ENCODE peak calls at places on chromosomes 5 and 9, in four cellular contexts. U, E, Y and M are unnamed samples. For H3K4me1, the result is how much of the 10 kb centered on the place peaks cover.

GRCh38 chr5:119302916-119303897 is 52.6 kb upstream of the TNFAIP8 start:
- DNase-seq in U (peak), E (no peak), Y (no peak), M (no peak)

GRCh38 chr9:36560813-36561212 is 11.9 kb upstream of the MELK start:
- DNase-seq in U (peak), E (no peak), Y (no peak), M (no peak)

GRCh38 chr9:74742176-74742575 is 145.5 kb downstream of the TRPM6 start:
- DNase-seq in U (no peak), E (no peak), Y (no peak), M (no peak)

GRCh38 chr5:40682431-40683017 is 2.8 kb downstream of the PTGER4 start:
- DNase-seq in U (no peak), E (no peak), Y (no peak), M (no peak)

GRCh38 chr5:172868924-172869565 is 35.0 kb downstream of the ERGIC1 start:
- DNase-seq in U (no peak), E (peak), Y (no peak), M (no peak)

GRCh38 chr5:127089206-127089605 is 15.9 kb upstream of the C5orf63 start:
- DNase-seq in U (no peak), E (no peak), Y (no peak), M (peak)

GRCh38 chr9:132800038-132800648 is 77.9 kb downstream of the AK8 start:
- DNase-seq in U (peak), E (peak), Y (peak), M (peak)

GRCh38 chr5:172841258-172841657 is 7.2 kb downstream of the ERGIC1 start:
- DNase-seq in U (no peak), E (no peak), Y (no peak), M (no peak)

GRCh38 chr9:82882744-82883143 is 180.2 kb downstream of the RASEF start:
- DNase-seq in U (peak), E (no peak), Y (no peak), M (no peak)

GRCh38 chr9:108551030-108551964 is 304.5 kb downstream of the ACTL7B start:
- DNase-seq in U (no peak), E (no peak), Y (no peak), M (no peak)

GRCh38 chr5:135492319-135492626 is 40.1 kb upstream of the TIFAB start:
- DNase-seq in U (no peak), E (no peak), Y (no peak), M (no peak)

GRCh38 chr5:142048272-142048671 is 35.4 kb upstream of the GNPDA1 start:
- DNase-seq in U (peak), E (no peak), Y (no peak), M (no peak)

GRCh38 chr5:1754531-1755220 is 45.0 kb downstream of the MRPL36 start:
- DNase-seq in U (no peak), E (peak), Y (no peak), M (no peak)

GRCh38 chr9:109794361-109795012 is 14.5 kb downstream of the PALM2AKAP2 start:
- DNase-seq in U (no peak), E (no peak), Y (no peak), M (no peak)

GRCh38 chr9:33813712-33814641 is 3.0 kb upstream of the UBE2R2 start:
- DNase-seq in U (peak), E (no peak), Y (peak), M (peak)

GRCh38 chr5:14706615-14707021 is 42.1 kb downstream of the OTULIN start:
- DNase-seq in U (no peak), E (no peak), Y (peak), M (no peak)

GRCh38 chr5:173303878-173304590 is 24.2 kb downstream of the STC2 start:
- DNase-seq in U (peak), E (no peak), Y (no peak), M (no peak)

GRCh38 chr5:14851067-14851422 is 20.5 kb downstream of the ANKH start:
- DNase-seq in U (no peak), E (no peak), Y (no peak), M (no peak)

GRCh38 chr9:35042081-35042604 is 30.3 kb downstream of the VCP start:
- DNase-seq in U (peak), E (no peak), Y (no peak), M (no peak)

GRCh38 chr5:37847978-37848425 is 8.2 kb upstream of the GDNF start:
- DNase-seq in U (peak), E (no peak), Y (no peak), M (no peak)

GRCh38 chr5:92017786-92018185 is 634.7 kb upstream of the ARRDC3 start:
- DNase-seq in U (no peak), E (no peak), Y (no peak), M (no peak)

GRCh38 chr5:57037355-57037754 is 85.4 kb upstream of the MIER3 start:
- DNase-seq in U (peak), E (no peak), Y (no peak), M (peak)

GRCh38 chr5:118435131-118435530 is 553.2 kb downstream of the DTWD2 start:
- DNase-seq in U (no peak), E (no peak), Y (no peak), M (no peak)

GRCh38 chr5:53479656-53480473 is 564 bp upstream of the FST start:
- DNase-seq in U (peak), E (peak), Y (peak), M (no peak)

GRCh38 chr5:625516-625915 is 13.4 kb downstream of the CEP72 start:
- DNase-seq in U (no peak), E (peak), Y (no peak), M (no peak)

GRCh38 chr5:174514983-174515394 is 209.4 kb upstream of the MSX2 start:
- DNase-seq in U (no peak), E (no peak), Y (no peak), M (no peak)

DNA sequence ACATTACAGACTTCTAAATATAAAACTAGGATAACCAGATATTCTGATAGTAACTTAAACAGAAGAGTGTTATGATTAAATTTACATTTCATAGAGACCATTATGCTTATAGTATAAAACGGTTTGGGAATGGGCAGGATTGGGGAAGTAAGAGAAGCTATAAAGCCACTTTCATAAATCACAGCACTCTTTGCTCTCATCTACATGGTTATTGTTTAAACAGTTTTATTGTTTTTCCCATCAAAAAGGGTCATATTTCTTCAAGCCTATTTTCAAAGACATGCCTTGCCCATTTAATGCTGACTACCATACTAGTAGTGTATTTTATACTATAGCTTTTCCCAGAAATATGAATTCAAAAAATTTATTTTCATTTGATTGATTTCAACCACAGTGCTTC is 9.1 kb downstream of the ZFR start:
- DNase-seq in U (no peak), E (no peak), Y (no peak), M (no peak)
- H3K4me1 ChIP-seq in U (under half), E (under half), Y (under half), M (under half)

DNA sequence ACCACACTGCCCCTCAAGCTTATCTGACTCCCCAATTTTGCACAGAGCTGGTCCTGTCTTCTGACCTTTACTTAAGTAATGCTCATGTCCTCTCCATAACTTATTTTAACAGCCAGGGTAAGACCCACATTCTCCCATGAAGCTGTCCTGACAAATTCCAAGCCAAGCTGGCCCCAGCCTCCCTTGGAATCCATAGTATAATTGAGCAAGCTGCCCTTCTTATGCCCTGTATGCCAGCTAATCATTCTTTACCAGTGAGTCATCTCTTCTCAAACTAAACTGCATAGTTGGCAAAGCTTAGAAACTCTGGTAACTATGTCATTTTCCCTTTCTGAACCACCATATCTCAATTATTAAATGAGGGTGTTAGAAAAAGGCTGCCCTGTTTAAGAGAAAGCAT is 92.4 kb downstream of the NFIB start:
- DNase-seq in U (peak), E (no peak), Y (no peak), M (no peak)
- H3K4me1 ChIP-seq in U (under half), E (under half), Y (under half), M (under half)

GRCh38 chr5:158698768-158699167 is 400.9 kb downstream of the EBF1 start:
- DNase-seq in U (no peak), E (no peak), Y (no peak), M (no peak)

GRCh38 chr5:158698036-158698667 is 401.6 kb downstream of the EBF1 start:
- DNase-seq in U (no peak), E (no peak), Y (no peak), M (no peak)

GRCh38 chr5:158700997-158701391 is 398.7 kb downstream of the EBF1 start:
- DNase-seq in U (no peak), E (no peak), Y (no peak), M (no peak)

GRCh38 chr5:158700231-158700996 is 399.3 kb downstream of the EBF1 start:
- DNase-seq in U (no peak), E (no peak), Y (no peak), M (peak)

DNA sequence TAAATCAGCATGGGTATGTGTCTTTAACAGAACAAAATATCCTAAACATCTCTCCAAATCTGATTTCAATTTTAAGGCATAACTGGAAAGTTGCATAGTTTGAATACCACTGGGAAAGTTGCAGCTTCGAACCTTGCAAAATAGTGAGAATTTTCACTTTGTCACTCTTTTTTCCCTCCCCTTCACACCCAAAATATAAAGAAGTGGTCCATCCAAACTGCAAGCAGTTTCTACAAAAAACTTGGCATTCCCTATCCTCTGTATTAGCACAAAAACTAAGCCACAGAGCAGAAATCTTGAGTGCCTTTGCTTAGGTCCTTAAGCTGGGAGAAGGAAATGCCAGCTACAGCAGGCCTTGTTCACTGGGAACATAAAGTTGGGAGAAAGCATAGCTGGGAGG is 400.4 kb downstream of the EBF1 start:
- DNase-seq in U (no peak), E (no peak), Y (no peak), M (no peak)
- H3K4me1 ChIP-seq in U (under half), E (under half), Y (under half), M (under half)

GRCh38 chr9:97510797-97511761 is 9.6 kb downstream of the TMOD1 start:
- DNase-seq in U (no peak), E (no peak), Y (no peak), M (no peak)
- H3K4me1 ChIP-seq in U (under half), E (under half), Y (under half), M (under half)

GRCh38 chr9:94869415-94869838 is 142.9 kb downstream of the AOPEP start:
- DNase-seq in U (no peak), E (no peak), Y (no peak), M (no peak)

GRCh38 chr9:94868462-94868861 is 142.0 kb downstream of the AOPEP start:
- DNase-seq in U (no peak), E (no peak), Y (no peak), M (no peak)

GRCh38 chr9:94870793-94871558 is 144.5 kb downstream of the AOPEP start:
- DNase-seq in U (peak), E (no peak), Y (peak), M (no peak)

GRCh38 chr9:94867842-94868312 is 141.4 kb downstream of the AOPEP start:
- DNase-seq in U (no peak), E (no peak), Y (no peak), M (no peak)

GRCh38 chr9:94870465-94870792 is 143.9 kb downstream of the AOPEP start:
- DNase-seq in U (no peak), E (no peak), Y (no peak), M (no peak)
- H3K4me1 ChIP-seq in U (under half), E (half or more), Y (under half), M (under half)

GRCh38 chr9:114613919-114614318 is 2.8 kb downstream of the TMEM268 start:
- DNase-seq in U (no peak), E (no peak), Y (no peak), M (no peak)
- H3K4me1 ChIP-seq in U (under half), E (under half), Y (under half), M (half or more)